ENCODE peak calls at places on chromosomes 5 and 9, in four cellular contexts. L is CD4-positive, alpha-beta T cell; M is cardiac fibroblast; Y is GM12865. O is an unnamed sample.

GRCh38 chr9:30103647-30104394 is 2280.6 kb upstream of the ACO1 start:
- DNase-seq in Y (no peak), M (no peak), L (no peak), O (no peak)

GRCh38 chr9:6194934-6195333 is 20.7 kb upstream of the IL33 start:
- DNase-seq in Y (peak; percentile 22), L (no peak), M (no peak), O (no peak)

GRCh38 chr5:137167187-137167586 is 331.9 kb downstream of the SPOCK1 start:
- DNase-seq in L (no peak), Y (no peak), M (peak; percentile 5), O (no peak)

GRCh38 chr5:127296321-127296720 is 5.7 kb downstream of the MEGF10 start:
- DNase-seq in Y (no peak), M (peak; percentile 72), L (no peak), O (no peak)

GRCh38 chr9:113320051-113320450 is 16.9 kb upstream of the RNF183 start:
- DNase-seq in L (no peak), M (no peak), Y (no peak), O (no peak)

GRCh38 chr9:86718373-86718772 is 228.9 kb downstream of the GAS1 start:
- DNase-seq in Y (no peak), L (no peak), M (no peak), O (no peak)

GRCh38 chr9:126482361-126483044 is 131.2 kb upstream of the LMX1B start:
- DNase-seq in M (peak; percentile 20), Y (no peak), L (no peak), O (no peak)

GRCh38 chr9:128182872-128183528 is 8.4 kb downstream of the CIZ1 start:
- DNase-seq in M (no peak), L (no peak), Y (no peak), O (no peak)

GRCh38 chr5:61232490-61232889 is 70.2 kb upstream of the SMIM15 start:
- DNase-seq in Y (no peak), M (peak; percentile 64), L (no peak), O (no peak)

GRCh38 chr5:172347653-172348052 is 64.1 kb upstream of the UBTD2 start:
- DNase-seq in M (peak; percentile 48), L (no peak), Y (no peak), O (no peak)

GRCh38 chr9:82781965-82782392 is 281.0 kb downstream of the RASEF start:
- DNase-seq in L (no peak), Y (no peak), M (no peak), O (no peak)

GRCh38 chr9:38107811-38108304 is 38.8 kb upstream of the SHB start:
- DNase-seq in Y (peak; percentile 68), M (no peak), L (no peak), O (no peak)

GRCh38 chr5:158899792-158900191 is 199.9 kb downstream of the EBF1 start:
- DNase-seq in Y (no peak), M (peak; percentile 57), L (no peak), O (no peak)

GRCh38 chr9:121876658-121877271 is 216.3 kb downstream of the TTLL11 start:
- DNase-seq in Y (no peak), L (no peak), M (peak; percentile 64), O (no peak)

GRCh38 chr5:17895296-17896058 is 261.2 kb downstream of the TAF11L14 start:
- DNase-seq in L (no peak), M (no peak), Y (no peak), O (no peak)

GRCh38 chr9:17322882-17323864 is 188.3 kb downstream of the CNTLN start:
- DNase-seq in L (no peak), Y (no peak), M (no peak), O (no peak)

GRCh38 chr5:135439426-135440205 is 7.5 kb downstream of the DCANP1 start:
- DNase-seq in L (no peak), M (no peak), Y (no peak), O (no peak)

GRCh38 chr9:138049085-138049778 is 171.7 kb downstream of the CACNA1B start:
- DNase-seq in Y (no peak), M (no peak), L (no peak), O (peak; percentile 8)

GRCh38 chr5:59259238-59259637 is 634.3 kb downstream of the PDE4D start:
- DNase-seq in M (no peak), Y (no peak), L (no peak), O (no peak)

GRCh38 chr9:68781866-68782265 is 76.8 kb downstream of the PIP5K1B start:
- DNase-seq in Y (no peak), L (no peak), M (no peak), O (no peak)

GRCh38 chr9:34499101-34499500 is 23.7 kb downstream of the ENHO start:
- DNase-seq in Y (no peak), M (no peak), L (no peak), O (no peak)

GRCh38 chr5:133295520-133295919 is 243.7 kb downstream of the HSPA4 start:
- DNase-seq in M (peak; percentile 9), Y (no peak), L (no peak), O (no peak)

GRCh38 chr9:132168347-132168746 is 6.5 kb downstream of the NTNG2 start:
- DNase-seq in M (peak; percentile 25), Y (no peak), L (no peak), O (no peak)

GRCh38 chr5:68898961-68899471 is 194.8 kb upstream of the SLC30A5 start:
- DNase-seq in M (peak; percentile 83), Y (no peak), L (no peak), O (no peak)

GRCh38 chr9:16278420-16278999 is 592.0 kb downstream of the BNC2 start:
- DNase-seq in M (no peak), Y (no peak), L (no peak), O (no peak)

GRCh38 chr5:124986667-124987066 is 240.2 kb upstream of the ZNF608 start:
- DNase-seq in L (no peak), M (peak; percentile 19), Y (no peak), O (no peak)

GRCh38 chr9:128607642-128608350 is 48.9 kb downstream of the DYNC2I2 start:
- DNase-seq in L (no peak), M (peak; percentile 23), Y (no peak), O (no peak)

GRCh38 chr5:555058-555623 is 30.9 kb upstream of the SLC9A3 start:
- DNase-seq in L (no peak), M (no peak), Y (no peak), O (no peak)

GRCh38 chr5:117504245-117504644 is 929.6 kb upstream of the SEMA6A start:
- DNase-seq in Y (no peak), L (no peak), M (peak; percentile 7), O (no peak)

DNA sequence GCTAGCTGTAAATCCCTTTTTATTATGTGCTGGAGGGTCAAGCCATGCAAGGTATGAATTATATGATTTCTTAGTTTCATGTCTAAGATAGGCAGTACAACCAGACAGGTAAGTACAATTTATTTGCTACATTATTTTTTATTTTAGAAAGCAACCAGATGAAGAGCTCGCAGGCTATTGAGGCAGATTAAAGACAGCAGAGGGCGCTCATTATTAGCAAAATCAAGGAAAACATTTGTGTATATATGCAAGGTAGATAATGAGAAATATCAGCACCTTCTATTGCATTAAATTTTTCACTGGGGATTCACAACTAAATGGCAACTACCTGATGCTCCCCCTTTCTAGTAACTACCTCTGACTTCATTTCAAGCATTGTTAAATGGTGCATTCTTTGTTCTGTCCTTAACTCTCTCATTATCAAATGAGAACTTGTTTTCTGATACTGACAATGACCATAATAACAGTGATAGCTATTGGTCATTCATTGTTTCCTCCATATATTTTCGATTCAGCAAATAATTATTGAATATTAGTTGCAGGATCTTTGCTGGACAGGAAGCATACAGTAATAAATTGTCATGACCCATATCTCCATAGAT is 8.6 kb downstream of the SCGB3A2 start:
- DNase-seq in Y (peak; percentile 22), M (peak; percentile 75), L (no peak), O (no peak)
- TF ChIP-seq CTCF in Y (peak; percentile 28), M (peak; percentile 48), L (no peak), O (peak; percentile 43)

DNA sequence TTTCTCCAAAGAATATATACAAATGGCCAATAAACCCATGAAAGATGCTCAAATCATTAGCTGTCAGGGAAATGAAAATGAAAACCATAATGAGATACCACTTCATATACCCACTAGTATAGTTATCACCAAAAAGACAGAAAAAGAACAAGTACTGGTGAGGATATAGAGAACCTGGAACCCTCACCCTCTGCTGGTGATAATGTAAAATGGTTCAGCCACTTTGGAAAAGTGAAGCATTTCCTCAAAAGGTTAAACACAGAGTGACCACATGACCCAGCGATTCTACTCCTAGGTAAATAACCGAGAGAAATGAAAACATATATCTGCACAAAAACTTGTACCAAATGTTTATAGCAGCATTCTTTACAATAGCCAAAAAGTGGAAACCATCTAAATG is 72.0 kb downstream of the HSD17B3 start:
- DNase-seq in M (no peak), Y (no peak), L (no peak), O (no peak)
- TF ChIP-seq CTCF in M (peak; percentile 9), Y (no peak), L (no peak), O (no peak)

GRCh38 chr5:173984218-173984617 is 4.8 kb upstream of the C5orf47 start:
- DNase-seq in M (peak; percentile 52), Y (peak; percentile 29), L (no peak), O (no peak)
- TF ChIP-seq CTCF in M (peak; percentile 48), Y (peak; percentile 30), L (no peak), O (no peak)

GRCh38 chr5:13640270-13640669 is 304.2 kb downstream of the DNAH5 start:
- DNase-seq in M (no peak), L (no peak), Y (no peak), O (no peak)
- TF ChIP-seq CTCF in M (no peak), L (no peak), Y (no peak), O (no peak)

GRCh38 chr5:57831090-57831489 is 348.5 kb upstream of the ACTBL2 start:
- DNase-seq in M (no peak), Y (no peak), L (no peak), O (no peak)
- TF ChIP-seq CTCF in M (no peak), Y (no peak), L (no peak), O (no peak)

DNA sequence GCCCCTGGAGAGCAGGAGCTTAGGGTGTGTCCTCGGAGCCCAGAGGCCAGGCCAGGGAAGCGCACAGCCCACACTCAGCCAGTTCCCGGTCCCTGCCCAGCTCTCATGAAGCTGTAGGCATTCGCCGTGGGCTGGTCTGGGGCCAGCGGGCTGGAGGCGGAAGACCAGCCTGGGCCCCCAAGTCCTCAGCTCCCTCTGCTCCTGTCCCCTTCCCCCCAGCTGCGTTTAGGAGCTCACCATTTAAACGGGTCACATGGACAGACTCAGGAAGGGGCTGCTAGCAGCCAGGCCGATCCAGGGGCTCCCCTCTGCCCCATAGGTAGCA is 17.4 kb downstream of the DNLZ start:
- DNase-seq in M (no peak), Y (no peak), L (no peak), O (no peak)
- TF ChIP-seq CTCF in M (no peak), Y (no peak), L (no peak), O (no peak)

GRCh38 chr9:98806394-98807069 is 938 bp upstream of the GALNT12 start:
- DNase-seq in Y (no peak), L (no peak), M (peak; percentile 32), O (no peak)
- TF ChIP-seq CTCF in Y (no peak), L (no peak), M (peak; percentile 5), O (no peak)

GRCh38 chr9:130090915-130091314 is 37.2 kb downstream of the GPR107 start:
- DNase-seq in M (no peak), Y (no peak), L (no peak), O (no peak)
- TF ChIP-seq CTCF in M (no peak), Y (no peak), L (no peak), O (no peak)

O was measured in mesothelial cell of epicardium.